ENCODE peak calls at places on chromosomes 7 and 10, in ten cellular contexts. One of them, this sample, is unnamed.

GRCh38 chr7:4479367-4480039 is 202.6 kb upstream of the FOXK1 start:
- DNase-seq in brain microvascular endothelial cell: peak; percentile 63
- DNase-seq in neuronal stem cell: no peak
- DNase-seq in lower leg skin: peak; percentile 37
- DNase-seq in breast epithelium: no peak
- DNase-seq in astrocyte: peak; percentile 33
- DNase-seq in stomach: no peak
- DNase-seq in IMR-90: peak; percentile 16
- DNase-seq in naive thymus-derived CD4-positive, alpha-beta T cell: no peak
- DNase-seq in left ventricle myocardium inferior: no peak
- DNase-seq in this sample: peak; percentile 3

GRCh38 chr10:125208854-125209545 is 48.6 kb upstream of the CTBP2 start:
- DNase-seq in IMR-90: no peak
- DNase-seq in naive thymus-derived CD4-positive, alpha-beta T cell: no peak
- DNase-seq in breast epithelium: peak; percentile 26
- DNase-seq in astrocyte: no peak
- DNase-seq in left ventricle myocardium inferior: no peak
- DNase-seq in brain microvascular endothelial cell: no peak
- DNase-seq in lower leg skin: no peak
- DNase-seq in stomach: no peak
- DNase-seq in neuronal stem cell: no peak
- DNase-seq in this sample: no peak

GRCh38 chr10:117246997-117247667 is 6.2 kb downstream of the SLC18A2 start:
- DNase-seq in brain microvascular endothelial cell: no peak
- DNase-seq in lower leg skin: no peak
- DNase-seq in stomach: no peak
- DNase-seq in breast epithelium: no peak
- DNase-seq in astrocyte: no peak
- DNase-seq in naive thymus-derived CD4-positive, alpha-beta T cell: no peak
- DNase-seq in IMR-90: no peak
- DNase-seq in left ventricle myocardium inferior: no peak
- DNase-seq in neuronal stem cell: no peak
- DNase-seq in this sample: peak; percentile 88

GRCh38 chr7:16739863-16740622 is 13.5 kb upstream of the TSPAN13 start:
- DNase-seq in IMR-90: peak; percentile 98
- DNase-seq in stomach: no peak
- DNase-seq in brain microvascular endothelial cell: peak; percentile 96
- DNase-seq in neuronal stem cell: no peak
- DNase-seq in astrocyte: peak; percentile 99
- DNase-seq in left ventricle myocardium inferior: peak; percentile 23
- DNase-seq in breast epithelium: no peak
- DNase-seq in naive thymus-derived CD4-positive, alpha-beta T cell: no peak
- DNase-seq in lower leg skin: no peak
- DNase-seq in this sample: peak; percentile 91

GRCh38 chr7:99897688-99898357 is 21.0 kb upstream of the OR2AE1 start:
- DNase-seq in lower leg skin: no peak
- DNase-seq in stomach: no peak
- DNase-seq in left ventricle myocardium inferior: no peak
- DNase-seq in IMR-90: no peak
- DNase-seq in breast epithelium: no peak
- DNase-seq in naive thymus-derived CD4-positive, alpha-beta T cell: no peak
- DNase-seq in astrocyte: no peak
- DNase-seq in brain microvascular endothelial cell: no peak
- DNase-seq in neuronal stem cell: no peak
- DNase-seq in this sample: no peak

GRCh38 chr7:29482056-29482455 is 81.6 kb upstream of the PRR15 start:
- DNase-seq in breast epithelium: no peak
- DNase-seq in brain microvascular endothelial cell: no peak
- DNase-seq in left ventricle myocardium inferior: no peak
- DNase-seq in stomach: no peak
- DNase-seq in lower leg skin: no peak
- DNase-seq in neuronal stem cell: no peak
- DNase-seq in astrocyte: no peak
- DNase-seq in naive thymus-derived CD4-positive, alpha-beta T cell: no peak
- DNase-seq in IMR-90: no peak
- DNase-seq in this sample: no peak

GRCh38 chr10:81309041-81309552 is 565.9 kb upstream of the NRG3 start:
- DNase-seq in neuronal stem cell: no peak
- DNase-seq in left ventricle myocardium inferior: no peak
- DNase-seq in naive thymus-derived CD4-positive, alpha-beta T cell: no peak
- DNase-seq in lower leg skin: no peak
- DNase-seq in IMR-90: no peak
- DNase-seq in stomach: no peak
- DNase-seq in astrocyte: no peak
- DNase-seq in brain microvascular endothelial cell: no peak
- DNase-seq in breast epithelium: no peak
- DNase-seq in this sample: no peak

GRCh38 chr7:134504660-134505164 is 22.7 kb upstream of the AKR1B10 start:
- DNase-seq in lower leg skin: no peak
- DNase-seq in IMR-90: no peak
- DNase-seq in left ventricle myocardium inferior: no peak
- DNase-seq in neuronal stem cell: no peak
- DNase-seq in astrocyte: no peak
- DNase-seq in stomach: no peak
- DNase-seq in naive thymus-derived CD4-positive, alpha-beta T cell: no peak
- DNase-seq in brain microvascular endothelial cell: no peak
- DNase-seq in breast epithelium: no peak
- DNase-seq in this sample: no peak

GRCh38 chr10:77269163-77269562 is 368.4 kb downstream of the KCNMA1 start:
- DNase-seq in lower leg skin: no peak
- DNase-seq in brain microvascular endothelial cell: no peak
- DNase-seq in stomach: no peak
- DNase-seq in left ventricle myocardium inferior: no peak
- DNase-seq in breast epithelium: no peak
- DNase-seq in astrocyte: no peak
- DNase-seq in neuronal stem cell: no peak
- DNase-seq in naive thymus-derived CD4-positive, alpha-beta T cell: no peak
- DNase-seq in IMR-90: no peak
- DNase-seq in this sample: no peak

GRCh38 chr10:77266242-77266641 is 371.4 kb downstream of the KCNMA1 start:
- DNase-seq in neuronal stem cell: no peak
- DNase-seq in astrocyte: no peak
- DNase-seq in IMR-90: no peak
- DNase-seq in left ventricle myocardium inferior: no peak
- DNase-seq in breast epithelium: peak; percentile 75
- DNase-seq in naive thymus-derived CD4-positive, alpha-beta T cell: no peak
- DNase-seq in stomach: peak; percentile 67
- DNase-seq in lower leg skin: no peak
- DNase-seq in brain microvascular endothelial cell: no peak
- DNase-seq in this sample: no peak

GRCh38 chr10:77264527-77264926 is 373.1 kb downstream of the KCNMA1 start:
- DNase-seq in brain microvascular endothelial cell: no peak
- DNase-seq in IMR-90: no peak
- DNase-seq in left ventricle myocardium inferior: no peak
- DNase-seq in astrocyte: no peak
- DNase-seq in naive thymus-derived CD4-positive, alpha-beta T cell: no peak
- DNase-seq in breast epithelium: no peak
- DNase-seq in stomach: no peak
- DNase-seq in neuronal stem cell: no peak
- DNase-seq in lower leg skin: no peak
- DNase-seq in this sample: no peak

GRCh38 chr10:77268721-77269120 is 368.9 kb downstream of the KCNMA1 start:
- DNase-seq in neuronal stem cell: no peak
- DNase-seq in stomach: no peak
- DNase-seq in lower leg skin: no peak
- DNase-seq in astrocyte: no peak
- DNase-seq in brain microvascular endothelial cell: no peak
- DNase-seq in left ventricle myocardium inferior: no peak
- DNase-seq in IMR-90: no peak
- DNase-seq in breast epithelium: no peak
- DNase-seq in naive thymus-derived CD4-positive, alpha-beta T cell: no peak
- DNase-seq in this sample: no peak

DNA sequence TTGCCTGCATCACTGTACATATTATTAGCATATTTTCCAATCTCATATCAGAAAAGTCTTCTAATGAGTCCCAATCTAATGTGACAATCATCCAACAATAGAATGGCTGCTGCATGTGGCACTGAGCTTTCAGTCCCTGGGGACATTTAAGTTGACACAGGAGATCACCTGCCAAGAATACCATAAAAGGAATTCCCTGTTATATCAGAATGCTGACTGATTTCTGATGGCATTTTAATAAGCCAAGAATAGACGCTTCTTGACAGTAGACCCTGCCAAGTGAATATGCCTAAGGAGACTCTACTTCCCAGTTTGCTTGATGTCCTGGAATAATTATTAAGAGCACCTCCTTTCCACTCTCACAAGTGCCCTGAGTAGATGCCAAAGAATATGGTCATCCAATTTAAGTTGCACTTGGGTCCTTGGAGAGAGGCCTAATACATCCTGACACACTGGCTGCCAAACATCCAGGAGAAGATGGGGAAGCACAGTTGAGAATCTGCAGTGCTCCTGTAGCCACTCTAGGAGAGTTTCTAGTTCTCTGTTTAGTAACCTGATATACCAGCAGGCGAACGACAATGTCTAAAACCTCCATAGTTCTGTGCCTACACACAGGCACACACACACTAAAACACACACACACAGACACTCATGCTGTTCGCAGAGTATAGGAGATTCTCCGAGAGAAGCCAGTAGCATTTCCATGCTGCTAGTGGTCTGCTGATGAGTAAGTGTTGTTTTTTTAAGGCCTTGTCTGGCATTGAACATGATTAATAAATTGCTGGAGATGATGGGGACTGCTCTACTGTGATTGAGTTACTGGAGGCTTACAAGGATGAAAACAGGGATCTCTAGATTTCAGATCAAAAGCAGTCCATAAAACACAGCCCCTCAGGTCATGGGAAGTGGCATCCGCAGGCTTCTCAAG is 369.6 kb downstream of the KCNMA1 start:
- DNase-seq in brain microvascular endothelial cell: peak; percentile 77
- DNase-seq in astrocyte: peak; percentile 71
- DNase-seq in lower leg skin: no peak
- DNase-seq in IMR-90: peak; percentile 65
- DNase-seq in left ventricle myocardium inferior: no peak
- DNase-seq in naive thymus-derived CD4-positive, alpha-beta T cell: no peak
- DNase-seq in stomach: no peak
- DNase-seq in neuronal stem cell: no peak
- DNase-seq in breast epithelium: no peak
- DNase-seq in this sample: no peak
- H3K4me3 ChIP-seq in brain microvascular endothelial cell: no peak overlapping the region
- H3K4me3 ChIP-seq in astrocyte: no peak overlapping the region
- H3K4me3 ChIP-seq in lower leg skin: no peak overlapping the region
- H3K4me3 ChIP-seq in IMR-90: no peak overlapping the region
- H3K4me3 ChIP-seq in left ventricle myocardium inferior: no peak overlapping the region
- H3K4me3 ChIP-seq in naive thymus-derived CD4-positive, alpha-beta T cell: no peak overlapping the region
- H3K4me3 ChIP-seq in stomach: no peak overlapping the region
- H3K4me3 ChIP-seq in neuronal stem cell: no peak overlapping the region
- H3K4me3 ChIP-seq in breast epithelium: no peak overlapping the region
- H3K4me3 ChIP-seq in this sample: no peak overlapping the region

GRCh38 chr10:75028748-75029147 is 82.7 kb upstream of the SAMD8 start:
- DNase-seq in lower leg skin: no peak
- DNase-seq in astrocyte: no peak
- DNase-seq in IMR-90: no peak
- DNase-seq in naive thymus-derived CD4-positive, alpha-beta T cell: no peak
- DNase-seq in left ventricle myocardium inferior: no peak
- DNase-seq in stomach: no peak
- DNase-seq in brain microvascular endothelial cell: no peak
- DNase-seq in neuronal stem cell: no peak
- DNase-seq in breast epithelium: no peak
- DNase-seq in this sample: no peak

GRCh38 chr10:75030371-75030770 is 81.1 kb upstream of the SAMD8 start:
- DNase-seq in left ventricle myocardium inferior: no peak
- DNase-seq in astrocyte: no peak
- DNase-seq in stomach: no peak
- DNase-seq in neuronal stem cell: no peak
- DNase-seq in naive thymus-derived CD4-positive, alpha-beta T cell: no peak
- DNase-seq in IMR-90: no peak
- DNase-seq in breast epithelium: no peak
- DNase-seq in brain microvascular endothelial cell: no peak
- DNase-seq in lower leg skin: no peak
- DNase-seq in this sample: no peak

GRCh38 chr10:75029420-75029819 is 82.0 kb upstream of the SAMD8 start:
- DNase-seq in left ventricle myocardium inferior: no peak
- DNase-seq in IMR-90: no peak
- DNase-seq in brain microvascular endothelial cell: no peak
- DNase-seq in lower leg skin: peak; percentile 69
- DNase-seq in breast epithelium: no peak
- DNase-seq in naive thymus-derived CD4-positive, alpha-beta T cell: no peak
- DNase-seq in neuronal stem cell: no peak
- DNase-seq in stomach: no peak
- DNase-seq in astrocyte: no peak
- DNase-seq in this sample: no peak

GRCh38 chr10:75032119-75032518 is 79.3 kb upstream of the SAMD8 start:
- DNase-seq in stomach: no peak
- DNase-seq in naive thymus-derived CD4-positive, alpha-beta T cell: no peak
- DNase-seq in brain microvascular endothelial cell: no peak
- DNase-seq in IMR-90: no peak
- DNase-seq in left ventricle myocardium inferior: no peak
- DNase-seq in lower leg skin: no peak
- DNase-seq in neuronal stem cell: no peak
- DNase-seq in breast epithelium: no peak
- DNase-seq in astrocyte: no peak
- DNase-seq in this sample: no peak

DNA sequence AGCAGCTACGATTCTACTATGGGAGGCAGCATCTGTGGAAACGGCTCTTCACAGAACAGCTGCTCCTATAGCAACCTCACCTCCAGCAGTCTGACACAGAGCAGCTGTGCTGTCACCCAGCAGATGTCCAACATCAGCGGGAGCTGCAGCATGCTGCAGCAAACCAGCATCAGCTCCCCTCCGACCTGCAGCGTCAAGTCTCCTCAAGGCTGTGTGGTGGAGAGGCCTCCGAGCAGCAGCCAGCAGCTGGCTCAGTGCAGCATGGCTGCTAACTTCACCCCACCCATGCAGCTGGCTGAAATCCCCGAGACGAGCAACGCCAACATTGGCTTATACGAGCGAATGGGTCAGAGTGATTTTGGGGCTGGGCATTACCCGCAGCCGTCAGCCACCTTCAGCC is 81.6 kb upstream of the SAMD8 start:
- DNase-seq in brain microvascular endothelial cell: no peak
- DNase-seq in breast epithelium: no peak
- DNase-seq in left ventricle myocardium inferior: peak; percentile 33
- DNase-seq in naive thymus-derived CD4-positive, alpha-beta T cell: no peak
- DNase-seq in IMR-90: peak; percentile 78
- DNase-seq in neuronal stem cell: no peak
- DNase-seq in lower leg skin: no peak
- DNase-seq in stomach: no peak
- DNase-seq in astrocyte: no peak
- DNase-seq in this sample: no peak
- H3K4me3 ChIP-seq in brain microvascular endothelial cell: no peak overlapping the region
- H3K4me3 ChIP-seq in breast epithelium: no peak overlapping the region
- H3K4me3 ChIP-seq in left ventricle myocardium inferior: no peak overlapping the region
- H3K4me3 ChIP-seq in naive thymus-derived CD4-positive, alpha-beta T cell: no peak overlapping the region
- H3K4me3 ChIP-seq in IMR-90: no peak overlapping the region
- H3K4me3 ChIP-seq in neuronal stem cell: no peak overlapping the region
- H3K4me3 ChIP-seq in lower leg skin: no peak overlapping the region
- H3K4me3 ChIP-seq in stomach: no peak overlapping the region
- H3K4me3 ChIP-seq in astrocyte: no peak overlapping the region
- H3K4me3 ChIP-seq in this sample: no peak overlapping the region

DNA sequence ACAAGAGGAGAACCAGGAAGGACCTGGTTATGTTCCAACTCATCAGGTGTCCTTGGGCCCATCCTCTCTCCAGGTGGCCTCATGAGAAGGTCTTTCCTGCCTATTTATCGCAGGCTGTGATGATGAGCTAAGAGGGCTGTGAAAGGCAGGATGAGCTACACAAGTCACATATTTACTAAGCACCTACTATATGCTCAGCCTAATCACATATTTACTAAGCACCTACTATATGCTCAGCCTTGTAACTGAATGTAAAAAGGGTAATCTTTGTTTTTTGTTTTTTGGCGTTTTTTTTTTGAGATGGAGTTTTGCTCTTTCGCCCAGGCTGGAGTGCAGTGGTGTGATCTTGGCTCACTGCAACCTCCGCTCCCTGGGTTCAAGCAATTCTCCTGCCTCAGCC is 44.2 kb upstream of the NPFFR1 start:
- DNase-seq in stomach: no peak
- DNase-seq in naive thymus-derived CD4-positive, alpha-beta T cell: no peak
- DNase-seq in astrocyte: no peak
- DNase-seq in brain microvascular endothelial cell: no peak
- DNase-seq in left ventricle myocardium inferior: no peak
- DNase-seq in neuronal stem cell: no peak
- DNase-seq in lower leg skin: no peak
- DNase-seq in IMR-90: no peak
- DNase-seq in breast epithelium: no peak
- DNase-seq in this sample: no peak
- H3K4me3 ChIP-seq in stomach: no peak overlapping the region
- H3K4me3 ChIP-seq in naive thymus-derived CD4-positive, alpha-beta T cell: no peak overlapping the region
- H3K4me3 ChIP-seq in astrocyte: no peak overlapping the region
- H3K4me3 ChIP-seq in brain microvascular endothelial cell: no peak overlapping the region
- H3K4me3 ChIP-seq in left ventricle myocardium inferior: no peak overlapping the region
- H3K4me3 ChIP-seq in neuronal stem cell: no peak overlapping the region
- H3K4me3 ChIP-seq in lower leg skin: no peak overlapping the region
- H3K4me3 ChIP-seq in IMR-90: no peak overlapping the region
- H3K4me3 ChIP-seq in breast epithelium: no peak overlapping the region
- H3K4me3 ChIP-seq in this sample: no peak overlapping the region

DNA sequence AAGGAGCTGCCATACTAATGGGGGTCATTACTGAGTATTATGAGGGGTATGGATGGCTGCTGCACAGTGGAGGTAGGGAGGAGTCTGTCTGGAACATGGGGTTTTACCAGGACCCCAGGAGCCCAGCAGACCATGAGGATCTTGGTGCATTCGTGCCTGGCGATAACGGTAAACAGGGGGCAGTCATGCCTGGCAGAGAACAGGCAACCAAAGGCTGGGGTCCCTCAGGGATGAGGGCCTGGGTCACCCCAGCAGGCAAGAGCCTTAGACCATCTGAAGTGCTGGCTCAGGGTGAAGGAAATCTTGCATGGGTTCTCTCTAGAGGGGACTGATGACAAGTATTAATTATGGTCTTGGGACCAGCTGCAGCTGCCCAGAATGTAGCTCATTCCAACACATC is 46.1 kb downstream of the MYL10 start:
- DNase-seq in stomach: no peak
- DNase-seq in brain microvascular endothelial cell: no peak
- DNase-seq in lower leg skin: peak; percentile 36
- DNase-seq in neuronal stem cell: no peak
- DNase-seq in naive thymus-derived CD4-positive, alpha-beta T cell: no peak
- DNase-seq in IMR-90: no peak
- DNase-seq in breast epithelium: no peak
- DNase-seq in left ventricle myocardium inferior: no peak
- DNase-seq in astrocyte: no peak
- DNase-seq in this sample: no peak
- H3K4me3 ChIP-seq in stomach: no peak overlapping the region
- H3K4me3 ChIP-seq in brain microvascular endothelial cell: no peak overlapping the region
- H3K4me3 ChIP-seq in lower leg skin: no peak overlapping the region
- H3K4me3 ChIP-seq in neuronal stem cell: no peak overlapping the region
- H3K4me3 ChIP-seq in naive thymus-derived CD4-positive, alpha-beta T cell: no peak overlapping the region
- H3K4me3 ChIP-seq in IMR-90: no peak overlapping the region
- H3K4me3 ChIP-seq in breast epithelium: no peak overlapping the region
- H3K4me3 ChIP-seq in left ventricle myocardium inferior: no peak overlapping the region
- H3K4me3 ChIP-seq in astrocyte: no peak overlapping the region
- H3K4me3 ChIP-seq in this sample: no peak overlapping the region

This sample was measured in HFF-Myc.